ENCODE peak calls at places on chromosome 9, in five cellular contexts. M is GM19239, X is aorta, V is gastrocnemius medialis, W is astrocyte of the spinal cord. K is an unnamed sample.

GRCh38 chr9:93258818-93259489 is 75.0 kb downstream of the WNK2 start:
- DNase-seq in M (no peak), X (peak), V (no peak), W (no peak), K (no peak)

GRCh38 chr9:15182755-15183154 is 124.3 kb downstream of the TTC39B start:
- DNase-seq in M (no peak), X (no peak), V (no peak), W (no peak), K (no peak)

GRCh38 chr9:113468716-113469448 is 5.4 kb downstream of the RGS3 start:
- DNase-seq in M (no peak), X (no peak), V (peak), W (no peak), K (no peak)

GRCh38 chr9:123108976-123109375 is 75.5 kb downstream of the GPR21 start:
- DNase-seq in M (no peak), X (no peak), V (no peak), W (no peak), K (no peak)

GRCh38 chr9:124351672-124352468 is 63.4 kb downstream of the PSMB7 start:
- DNase-seq in M (no peak), X (peak), V (no peak), W (no peak), K (no peak)

GRCh38 chr9:37034938-37035471 is 937 bp upstream of the PAX5 start:
- DNase-seq in M (no peak), X (no peak), V (no peak), W (no peak), K (peak)

GRCh38 chr9:122468735-122469134 is 9.0 kb downstream of the OR1J1 start:
- DNase-seq in M (no peak), X (no peak), V (no peak), W (no peak), K (no peak)

GRCh38 chr9:125137200-125137599 is 6.1 kb downstream of the SCAI start:
- DNase-seq in M (no peak), X (no peak), V (no peak), W (peak), K (no peak)

GRCh38 chr9:72807765-72808445 is 144.9 kb downstream of the ALDH1A1 start:
- DNase-seq in M (no peak), X (no peak), V (no peak), W (no peak), K (no peak)

GRCh38 chr9:35690447-35691324 is 961 bp upstream of the TPM2 start:
- DNase-seq in M (peak), X (peak), V (peak), W (peak), K (peak)

GRCh38 chr9:93968451-93969327 is 13.5 kb upstream of the BARX1 start:
- DNase-seq in M (no peak), X (no peak), V (no peak), W (peak), K (peak)

GRCh38 chr9:116501871-116502270 is 185.2 kb upstream of the TRIM32 start:
- DNase-seq in M (no peak), X (no peak), V (no peak), W (peak), K (no peak)

GRCh38 chr9:111305914-111306313 is 24.1 kb downstream of the OR2K2 start:
- DNase-seq in M (no peak), X (no peak), V (no peak), W (no peak), K (no peak)

GRCh38 chr9:4762889-4763521 is 22.0 kb upstream of the AK3 start:
- DNase-seq in M (no peak), X (peak), V (no peak), W (peak), K (peak)

GRCh38 chr9:136709454-136710109 is 2.8 kb upstream of the DIPK1B start:
- DNase-seq in M (no peak), X (no peak), V (no peak), W (no peak), K (no peak)

GRCh38 chr9:85543196-85543595 is 198.6 kb downstream of the AGTPBP1 start:
- DNase-seq in M (no peak), X (no peak), V (no peak), W (no peak), K (no peak)

GRCh38 chr9:82168585-82168984 is 180.0 kb downstream of the SPATA31D1 start:
- DNase-seq in M (no peak), X (no peak), V (peak), W (peak), K (no peak)

GRCh38 chr9:137665697-137666504 is 47.1 kb downstream of the EHMT1 start:
- DNase-seq in M (no peak), X (peak), V (no peak), W (peak), K (no peak)

GRCh38 chr9:134225186-134225585 is 60.8 kb upstream of the RNU6ATAC start:
- DNase-seq in M (no peak), X (peak), V (no peak), W (no peak), K (no peak)

GRCh38 chr9:127189628-127190027 is 67.2 kb upstream of the ANGPTL2 start:
- DNase-seq in M (no peak), X (peak), V (no peak), W (no peak), K (no peak)

GRCh38 chr9:4293293-4293931 is 6.5 kb downstream of the GLIS3 start:
- DNase-seq in M (no peak), X (no peak), V (no peak), W (peak), K (no peak)

GRCh38 chr9:129773262-129774048 is 20.6 kb upstream of the PTGES start:
- DNase-seq in M (no peak), X (no peak), V (no peak), W (peak), K (no peak)

GRCh38 chr9:82829818-82830217 is 233.1 kb downstream of the RASEF start:
- DNase-seq in M (no peak), X (no peak), V (no peak), W (no peak), K (no peak)

GRCh38 chr9:128022886-128023285 is 42.1 kb upstream of the EEIG1 start:
- DNase-seq in M (no peak), X (no peak), V (no peak), W (no peak), K (no peak)

GRCh38 chr9:93081931-93082330 is 14.1 kb upstream of the CARD19 start:
- DNase-seq in M (no peak), X (peak), V (no peak), W (peak), K (no peak)

GRCh38 chr9:125992557-125992956 is 245.4 kb downstream of the PBX3 start:
- DNase-seq in M (no peak), X (peak), V (no peak), W (no peak), K (no peak)

GRCh38 chr9:99234618-99235017 is 12.5 kb downstream of the SEC61B start:
- DNase-seq in M (no peak), X (no peak), V (peak), W (no peak), K (no peak)

GRCh38 chr9:98597372-98597771 is 111.4 kb downstream of the GABBR2 start:
- DNase-seq in M (no peak), X (no peak), V (no peak), W (peak), K (no peak)

GRCh38 chr9:33946779-33947535 is 101.7 kb downstream of the UBAP2 start:
- DNase-seq in M (no peak), X (no peak), V (no peak), W (peak), K (no peak)

GRCh38 chr9:95857896-95858295 is 17.6 kb upstream of the ERCC6L2 start:
- DNase-seq in M (no peak), X (no peak), V (no peak), W (no peak), K (no peak)

GRCh38 chr9:83629433-83630104 is 6.6 kb downstream of the IDNK start:
- DNase-seq in M (no peak), X (no peak), V (no peak), W (no peak), K (no peak)

GRCh38 chr9:107919263-107919662 is 429.7 kb upstream of the KLF4 start:
- DNase-seq in M (no peak), X (no peak), V (peak), W (no peak), K (no peak)

GRCh38 chr9:71955300-71955915 is 44.0 kb downstream of the C9orf85 start:
- DNase-seq in M (no peak), X (no peak), V (no peak), W (no peak), K (no peak)

GRCh38 chr9:34010979-34011378 is 37.7 kb downstream of the UBAP2 start:
- DNase-seq in M (no peak), X (no peak), V (no peak), W (no peak), K (no peak)

GRCh38 chr9:123584202-123585176 is 228.5 kb downstream of the CRB2 start:
- DNase-seq in M (no peak), X (no peak), V (no peak), W (no peak), K (no peak)

K was measured in GM13977.